ENCODE peak calls at places on chromosomes 11 and 22, in ten cellular contexts. G is skeletal muscle cell; Z is caudate nucleus; Y is dermis microvascular lymphatic vessel endothelial cell; O is AG08396; N is activated effector memory CD4-positive, alpha-beta T cell treated with anti-CD3 and anti-CD28 coated beads, Interleukin-2, amount 50 U/mL, for 16 hours; R is activated naive CD8-positive, alpha-beta T cell treated with anti-CD3 and anti-CD28 coated beads, Interleukin-2, amount 10 ng/mL, durations not matched to agents 7 days and 5 days; F is heart right ventricle; S is PC-3; H is OCI-M1. V is an unnamed sample.

GRCh38 chr11:125128450-125128849 is 17.0 kb upstream of the TMEM218 start:
- DNase-seq in R (no peak), Y (no peak), G (peak; percentile 51), O (peak; percentile 57), Z (no peak), S (peak; percentile 37), F (no peak), N (no peak), H (no peak), V (peak; percentile 72)

GRCh38 chr11:128208329-128209220 is 378.8 kb downstream of the ETS1 start:
- DNase-seq in G (peak; percentile 96), H (no peak), R (no peak), Z (no peak), S (peak; percentile 99), O (peak; percentile 70), F (no peak), N (no peak), Y (peak; percentile 96), V (peak; percentile 82)

GRCh38 chr11:133817449-133817848 is 27.9 kb downstream of the SPATA19 start:
- DNase-seq in S (no peak), R (no peak), Z (no peak), H (no peak), N (no peak), Y (no peak), G (no peak), F (peak; percentile 16), O (no peak), V (no peak)

GRCh38 chr11:47233989-47234668 is 14.5 kb downstream of the ACP2 start:
- DNase-seq in Y (peak; percentile 61), S (peak; percentile 87), Z (no peak), O (peak; percentile 47), G (no peak), R (no peak), F (peak; percentile 25), N (no peak), H (peak; percentile 54), V (peak; percentile 39)

GRCh38 chr22:23256986-23257888 is 76.9 kb downstream of the BCR start:
- DNase-seq in F (peak; percentile 53), R (no peak), H (no peak), Z (no peak), N (no peak), G (no peak), Y (no peak), S (no peak), O (peak; percentile 78), V (peak; percentile 46)

GRCh38 chr11:44568706-44569473 is 3.4 kb downstream of the CD82 start:
- DNase-seq in N (peak; percentile 96), H (peak; percentile 83), G (peak; percentile 86), Y (peak; percentile 97), Z (no peak), F (peak; percentile 54), O (peak; percentile 86), R (peak; percentile 73), S (peak; percentile 81), V (peak; percentile 87)

GRCh38 chr11:10158461-10158860 is 135.6 kb downstream of the SBF2 start:
- DNase-seq in O (no peak), N (no peak), S (peak; percentile 70), Z (no peak), G (no peak), Y (no peak), R (no peak), F (no peak), H (no peak), V (peak; percentile 42)

GRCh38 chr11:61472282-61472681 is 36.3 kb upstream of the LRRC10B start:
- DNase-seq in H (no peak), R (no peak), F (peak; percentile 71), S (no peak), G (peak; percentile 26), Z (no peak), N (no peak), O (no peak), Y (no peak), V (peak; percentile 76)

GRCh38 chr11:2687782-2688191 is 12.0 kb downstream of the KCNQ1OT1 start:
- DNase-seq in F (no peak), S (no peak), G (no peak), N (peak; percentile 33), Z (no peak), O (no peak), Y (peak; percentile 15), H (no peak), R (peak; percentile 16), V (no peak)

GRCh38 chr11:128039140-128040021 is 548.0 kb downstream of the ETS1 start:
- DNase-seq in N (peak; percentile 90), Z (no peak), Y (peak; percentile 43), G (peak; percentile 95), F (peak; percentile 21), O (peak; percentile 65), H (peak; percentile 45), S (peak; percentile 94), R (peak; percentile 73), V (peak; percentile 95)

GRCh38 chr11:32255876-32256275 is 165.0 kb downstream of the RCN1 start:
- DNase-seq in R (no peak), G (no peak), N (no peak), Y (no peak), S (no peak), H (no peak), Z (no peak), O (no peak), F (no peak), V (no peak)

GRCh38 chr11:27392715-27393114 is 29.7 kb upstream of the CCDC34 start:
- DNase-seq in Z (no peak), F (no peak), N (no peak), O (peak; percentile 10), G (peak; percentile 47), Y (peak; percentile 65), S (peak; percentile 74), H (peak; percentile 87), R (no peak), V (peak; percentile 52)

GRCh38 chr11:111183706-111184105 is 61.8 kb upstream of the POU2AF2 start:
- DNase-seq in Y (no peak), G (no peak), O (no peak), R (no peak), H (no peak), F (no peak), N (no peak), Z (no peak), S (peak; percentile 42), V (no peak)

GRCh38 chr11:18699269-18699596 is 654 bp downstream of the TMEM86A start:
- DNase-seq in F (no peak), H (no peak), Y (no peak), S (no peak), G (no peak), R (no peak), N (no peak), O (no peak), Z (no peak), V (no peak)

GRCh38 chr11:36146437-36146836 is 142.8 kb downstream of the COMMD9 start:
- DNase-seq in O (no peak), Z (no peak), S (no peak), R (no peak), N (no peak), Y (no peak), F (no peak), G (no peak), H (no peak), V (no peak)

GRCh38 chr11:1564535-1565172 is 7.4 kb downstream of the DUSP8 start:
- DNase-seq in N (peak; percentile 66), R (no peak), F (peak; percentile 69), G (peak; percentile 68), S (peak; percentile 33), Y (peak; percentile 72), Z (peak; percentile 48), O (peak; percentile 97), H (peak; percentile 55), V (peak; percentile 18)

GRCh38 chr22:45602004-45602733 is 69.5 kb upstream of the ATXN10 start:
- DNase-seq in F (no peak), S (no peak), N (no peak), O (no peak), G (no peak), H (no peak), Z (no peak), Y (no peak), R (no peak), V (no peak)

GRCh38 chr11:86942212-86942611 is 13.0 kb downstream of the FZD4 start:
- DNase-seq in S (peak; percentile 44), Y (no peak), O (no peak), H (peak; percentile 83), Z (no peak), F (no peak), N (no peak), G (no peak), R (no peak), V (no peak)

GRCh38 chr22:42169055-42169469 is 38.5 kb upstream of the CYP2D6 start:
- DNase-seq in N (peak; percentile 90), G (peak; percentile 34), O (peak; percentile 85), H (peak; percentile 83), F (peak; percentile 55), S (peak; percentile 64), Z (peak; percentile 54), Y (peak; percentile 81), R (peak; percentile 72), V (peak; percentile 28)

GRCh38 chr22:19886605-19887250 is 32.1 kb upstream of the GNB1L start:
- DNase-seq in O (no peak), R (no peak), Z (no peak), H (peak; percentile 92), Y (peak; percentile 61), G (no peak), F (no peak), N (peak; percentile 72), S (no peak), V (peak; percentile 28)

GRCh38 chr11:118055966-118056365 is 20.9 kb upstream of the TMPRSS4 start:
- DNase-seq in O (no peak), H (no peak), Y (no peak), R (no peak), N (peak; percentile 57), S (no peak), Z (no peak), G (no peak), F (no peak), V (no peak)

GRCh38 chr22:17233348-17234043 is 14.3 kb upstream of the ADA2 start:
- DNase-seq in H (no peak), F (no peak), G (no peak), Y (no peak), S (no peak), N (no peak), Z (no peak), R (no peak), O (no peak), V (no peak)

GRCh38 chr11:44528103-44528502 is 37.4 kb upstream of the CD82 start:
- DNase-seq in N (no peak), F (no peak), G (no peak), O (no peak), H (no peak), Z (no peak), S (no peak), R (no peak), Y (no peak), V (no peak)

GRCh38 chr22:41925783-41926460 is 684 bp downstream of the TNFRSF13C start:
- DNase-seq in S (peak; percentile 62), Z (no peak), H (peak; percentile 64), N (peak; percentile 92), R (peak; percentile 87), F (peak; percentile 75), O (peak; percentile 79), G (no peak), Y (peak; percentile 67), V (no peak)

GRCh38 chr22:40243891-40244290 is 66.2 kb downstream of the TNRC6B start:
- DNase-seq in G (no peak), R (no peak), N (no peak), H (no peak), Y (no peak), O (no peak), F (no peak), Z (no peak), S (no peak), V (no peak)

GRCh38 chr22:32579533-32580220 is 105.1 kb downstream of the FBXO7 start:
- DNase-seq in H (peak; percentile 25), G (no peak), O (peak; percentile 46), Z (no peak), F (peak; percentile 61), Y (no peak), N (no peak), S (no peak), R (no peak), V (no peak)

GRCh38 chr11:12162652-12163051 is 52.3 kb downstream of the MICAL2 start:
- DNase-seq in H (no peak), O (no peak), Y (no peak), Z (no peak), G (no peak), S (no peak), R (no peak), F (no peak), N (no peak), V (no peak)

GRCh38 chr22:39748877-39749276 is 144.7 kb downstream of the ENTHD1 start:
- DNase-seq in F (no peak), R (no peak), G (peak; percentile 3), O (peak; percentile 61), Y (no peak), Z (no peak), H (no peak), S (peak; percentile 48), N (no peak), V (no peak)

V was measured in stromal cell of bone marrow.